ENCODE peak calls at places on chromosomes 4 and X, in six cellular contexts. A, E, U, Z, K and V are unnamed samples.

GRCh38 chrX:63453571-63453970 is 102.4 kb upstream of the SPIN4 start:
- DNase-seq in A (no peak), E (no peak), U (no peak), Z (no peak), K (no peak), V (no peak)

GRCh38 chr4:106869551-106869950 is 166.6 kb downstream of the DKK2 start:
- DNase-seq in A (no peak), E (peak), U (no peak), Z (peak), K (no peak), V (no peak)

GRCh38 chrX:9758239-9758638 is 7.4 kb downstream of the GPR143 start:
- DNase-seq in A (no peak), E (no peak), U (no peak), Z (no peak), K (no peak), V (no peak)

GRCh38 chrX:40358994-40359393 is 221.8 kb upstream of the ATP6AP2 start:
- DNase-seq in A (no peak), E (no peak), U (peak), Z (no peak), K (no peak), V (no peak)

GRCh38 chr4:182578402-182578801 is 335.2 kb downstream of the TENM3 start:
- DNase-seq in A (no peak), E (peak), U (no peak), Z (peak), K (no peak), V (no peak)

GRCh38 chr4:94545296-94545695 is 93.6 kb downstream of the PDLIM5 start:
- DNase-seq in A (no peak), E (peak), U (no peak), Z (peak), K (no peak), V (no peak)

GRCh38 chr4:48985976-48986653 is at the start of gene CWH43:
- DNase-seq in A (no peak), E (no peak), U (peak), Z (no peak), K (no peak), V (peak)

GRCh38 chr4:77065382-77065781 is 10.4 kb downstream of the CCNI start:
- DNase-seq in A (no peak), E (no peak), U (no peak), Z (no peak), K (no peak), V (no peak)

GRCh38 chrX:153297376-153297775 is 24.2 kb downstream of the PNMA6F start:
- DNase-seq in A (no peak), E (no peak), U (no peak), Z (no peak), K (no peak), V (no peak)

GRCh38 chrX:102899940-102900916 is 36.8 kb upstream of the RAB40AL start:
- DNase-seq in A (peak), E (peak), U (peak), Z (peak), K (peak), V (no peak)

GRCh38 chrX:12993823-12994222 is 18.9 kb downstream of the TMSB4X start:
- DNase-seq in A (no peak), E (no peak), U (no peak), Z (no peak), K (no peak), V (no peak)

GRCh38 chr4:8502836-8503585 is 62.4 kb downstream of the TRMT44 start:
- DNase-seq in A (no peak), E (no peak), U (no peak), Z (peak), K (no peak), V (no peak)

GRCh38 chrX:123629502-123629901 is 103.3 kb downstream of the THOC2 start:
- DNase-seq in A (no peak), E (no peak), U (no peak), Z (no peak), K (no peak), V (no peak)